ENCODE peak calls at places on chromosomes 11 and 22, in six cellular contexts. F is Calu3, G is cardiac septum, N is heart left ventricle, Q is uterus, D is body of pancreas. R is an unnamed sample.

GRCh38 chr11:27248430-27249207 is 114.4 kb downstream of the CCDC34 start:
- DNase-seq in F (no peak), G (no peak), N (peak; percentile 45), Q (no peak), D (no peak), R (no peak)

GRCh38 chr11:46322759-46323158 is 24.5 kb upstream of the DGKZ start:
- DNase-seq in F (no peak), G (no peak), N (no peak), Q (no peak), D (no peak), R (no peak)

GRCh38 chr22:42686756-42687491 is 33.7 kb downstream of the A4GALT start:
- DNase-seq in F (peak; percentile 48), G (peak; percentile 66), N (peak; percentile 41), Q (no peak), D (no peak), R (no peak)

GRCh38 chr22:37501176-37501609 is 15.0 kb upstream of the MFNG start:
- DNase-seq in F (peak; percentile 30), G (no peak), N (peak; percentile 77), Q (no peak), D (peak; percentile 44), R (peak; percentile 58)

GRCh38 chr11:112396092-112396491 is 135.4 kb upstream of the PLET1 start:
- DNase-seq in F (no peak), G (no peak), N (no peak), Q (no peak), D (no peak), R (no peak)

GRCh38 chr22:27108425-27109114 is 451.2 kb downstream of the MIAT start:
- DNase-seq in F (no peak), G (no peak), N (peak; percentile 66), Q (peak; percentile 69), D (peak; percentile 27), R (no peak)

GRCh38 chr22:19875531-19876313 is 21.0 kb upstream of the GNB1L start:
- DNase-seq in F (no peak), G (peak; percentile 67), N (peak; percentile 23), Q (peak; percentile 35), D (peak; percentile 11), R (no peak)

GRCh38 chr22:22061085-22062077 is 78.8 kb upstream of the TOP3B start:
- DNase-seq in F (no peak), G (no peak), N (peak; percentile 63), Q (peak; percentile 77), D (no peak), R (peak; percentile 57)

GRCh38 chr11:65087216-65087615 is 3.2 kb downstream of the ZFPL1 start:
- DNase-seq in F (no peak), G (no peak), N (no peak), Q (no peak), D (no peak), R (no peak)

GRCh38 chr22:29093980-29094379 is 21.1 kb downstream of the KREMEN1 start:
- DNase-seq in F (no peak), G (no peak), N (no peak), Q (no peak), D (no peak), R (no peak)

GRCh38 chr11:71200761-71201160 is 51.6 kb downstream of the SHANK2 start:
- DNase-seq in F (no peak), G (no peak), N (no peak), Q (no peak), D (no peak), R (no peak)

GRCh38 chr11:111775024-111775710 is 9.0 kb upstream of the PPP2R1B start:
- DNase-seq in F (no peak), G (no peak), N (peak; percentile 35), Q (no peak), D (peak; percentile 64), R (no peak)

GRCh38 chr11:110759972-110760381 is 47.7 kb upstream of the ARHGAP20 start:
- DNase-seq in F (no peak), G (no peak), N (no peak), Q (no peak), D (no peak), R (no peak)

GRCh38 chr11:126210871-126211235 is 597 bp downstream of the RPUSD4 start:
- DNase-seq in F (no peak), G (no peak), N (no peak), Q (no peak), D (no peak), R (no peak)

R was measured in HuH-7.5.